ENCODE peak calls at places on chromosomes 3 and 15, in six cellular contexts. N is lower leg skin, S is right lobe of liver, T is ELR, F is psoas muscle, H is AG04449. J is an unnamed sample.

GRCh38 chr3:196789773-196790419 is 50.2 kb downstream of the PAK2 start:
- DNase-seq in N (no peak), S (no peak), T (no peak), F (no peak), H (no peak), J (no peak)

GRCh38 chr3:8266679-8267267 is 234.8 kb upstream of the LMCD1 start:
- DNase-seq in N (no peak), S (no peak), T (no peak), F (no peak), H (no peak), J (peak)

GRCh38 chr15:25465835-25466234 is 27.0 kb upstream of the UBE3A start:
- DNase-seq in N (no peak), S (no peak), T (no peak), F (no peak), H (no peak), J (no peak)

GRCh38 chr15:48617619-48618018 is 27.9 kb downstream of the FBN1 start:
- DNase-seq in N (no peak), S (no peak), T (no peak), F (peak), H (peak), J (no peak)

GRCh38 chr3:141336672-141337522 is 31.4 kb upstream of the ZBTB38 start:
- DNase-seq in N (no peak), S (no peak), T (peak), F (no peak), H (no peak), J (no peak)

GRCh38 chr15:99307735-99308134 is 56.5 kb downstream of the LRRC28 start:
- DNase-seq in N (no peak), S (no peak), T (no peak), F (no peak), H (no peak), J (no peak)

GRCh38 chr3:15443826-15444524 is 16.6 kb downstream of the EAF1 start:
- DNase-seq in N (no peak), S (no peak), T (no peak), F (no peak), H (peak), J (no peak)

GRCh38 chr3:11379238-11379823 is 107.1 kb downstream of the ATG7 start:
- DNase-seq in N (no peak), S (no peak), T (peak), F (no peak), H (no peak), J (peak)

GRCh38 chr15:74733269-74733668 is 7.9 kb upstream of the CYP1A1 start:
- DNase-seq in N (no peak), S (no peak), T (no peak), F (no peak), H (no peak), J (no peak)

J was measured in HS-27A.